ENCODE peak calls at places on chromosomes 1 and 21, in seven cellular contexts. D, P, I, H, Q, U and T are unnamed samples.

GRCh38 chr1:207404849-207405525 is 49.1 kb upstream of the CR2 start:
- DNase-seq in D (peak), P (no peak), I (no peak), H (no peak), Q (no peak), U (peak), T (no peak)

GRCh38 chr1:56255516-56256181 is 323.7 kb downstream of the PLPP3 start:
- DNase-seq in D (no peak), P (no peak), I (no peak), H (peak), Q (peak), U (no peak), T (peak)

GRCh38 chr1:44786138-44786840 is 1.7 kb downstream of the BEST4 start:
- DNase-seq in D (peak), P (no peak), I (no peak), H (no peak), Q (peak), U (peak), T (peak)

GRCh38 chr1:110525250-110525597 is 6.2 kb upstream of the KCNA10 start:
- DNase-seq in D (no peak), P (no peak), I (no peak), H (no peak), Q (no peak), U (no peak), T (no peak)

GRCh38 chr21:40556442-40556968 is 290.5 kb downstream of the DSCAM start:
- DNase-seq in D (no peak), P (no peak), I (no peak), H (no peak), Q (no peak), U (no peak), T (no peak)

GRCh38 chr1:63557365-63557987 is 34.2 kb downstream of the EFCAB7 start:
- DNase-seq in D (peak), P (no peak), I (no peak), H (no peak), Q (no peak), U (peak), T (peak)

GRCh38 chr1:112904071-112904830 is 51.7 kb downstream of the SLC16A1 start:
- DNase-seq in D (peak), P (no peak), I (no peak), H (no peak), Q (no peak), U (peak), T (no peak)

GRCh38 chr1:31689821-31690220 is 14.0 kb downstream of the COL16A1 start:
- DNase-seq in D (peak), P (no peak), I (no peak), H (no peak), Q (peak), U (no peak), T (no peak)

GRCh38 chr1:218865591-218865990 is 308.1 kb upstream of the LYPLAL1 start:
- DNase-seq in D (peak), P (no peak), I (no peak), H (no peak), Q (no peak), U (no peak), T (no peak)

GRCh38 chr21:38766987-38767722 is 38.6 kb upstream of the ETS2 start:
- DNase-seq in D (no peak), P (no peak), I (no peak), H (no peak), Q (no peak), U (no peak), T (peak)

GRCh38 chr1:60857851-60858250 is 224.5 kb upstream of the NFIA start:
- DNase-seq in D (peak), P (no peak), I (no peak), H (no peak), Q (no peak), U (peak), T (no peak)

GRCh38 chr1:201740086-201740541 is 88.8 kb upstream of the IPO9 start:
- DNase-seq in D (no peak), P (no peak), I (no peak), H (no peak), Q (no peak), U (no peak), T (no peak)

GRCh38 chr1:160115545-160116276 is at the start of gene ATP1A2:
- DNase-seq in D (no peak), P (peak), I (no peak), H (no peak), Q (no peak), U (no peak), T (no peak)

GRCh38 chr1:20112279-20113000 is 6.9 kb downstream of the PLA2G2D start:
- DNase-seq in D (no peak), P (no peak), I (no peak), H (no peak), Q (no peak), U (no peak), T (no peak)

GRCh38 chr1:9410737-9411297 is 118.1 kb downstream of the SPSB1 start:
- DNase-seq in D (peak), P (no peak), I (no peak), H (no peak), Q (peak), U (peak), T (no peak)

GRCh38 chr1:45299981-45300668 is 26.6 kb upstream of the HPDL start:
- DNase-seq in D (peak), P (no peak), I (no peak), H (no peak), Q (no peak), U (peak), T (peak)

GRCh38 chr1:998905-999796 is 746 bp downstream of the HES4 start:
- DNase-seq in D (no peak), P (no peak), I (no peak), H (no peak), Q (peak), U (peak), T (no peak)

GRCh38 chr1:59006309-59006698 is 222.5 kb upstream of the JUN start:
- DNase-seq in D (no peak), P (no peak), I (no peak), H (no peak), Q (no peak), U (no peak), T (no peak)
- H3K4me3 ChIP-seq in D (no peak), P (no peak), I (no peak), H (no peak), Q (no peak), U (no peak), T (no peak)

GRCh38 chr1:235027862-235028250 is 100.8 kb downstream of the TOMM20 start:
- DNase-seq in D (no peak), P (no peak), I (no peak), H (no peak), Q (no peak), U (no peak), T (no peak)
- H3K4me3 ChIP-seq in D (no peak), P (no peak), I (no peak), H (no peak), Q (no peak), U (no peak), T (no peak)

GRCh38 chr21:42124081-42124480 is 53.0 kb downstream of the UMODL1 start:
- DNase-seq in D (no peak), P (no peak), I (no peak), H (no peak), Q (peak), U (no peak), T (no peak)
- H3K4me3 ChIP-seq in D (no peak), P (no peak), I (no peak), H (no peak), Q (no peak), U (no peak), T (no peak)

GRCh38 chr1:35561297-35561971 is 3.8 kb downstream of the NCDN start:
- DNase-seq in D (no peak), P (no peak), I (no peak), H (no peak), Q (no peak), U (no peak), T (no peak)

GRCh38 chr1:35559317-35559944 is 1.8 kb downstream of the NCDN start:
- DNase-seq in D (no peak), P (no peak), I (no peak), H (no peak), Q (peak), U (no peak), T (no peak)

GRCh38 chr1:35561972-35562680 is 4.5 kb downstream of the NCDN start:
- DNase-seq in D (no peak), P (no peak), I (no peak), H (no peak), Q (peak), U (no peak), T (no peak)

GRCh38 chr1:35558374-35559316 is 1.0 kb downstream of the NCDN start:
- DNase-seq in D (no peak), P (no peak), I (no peak), H (no peak), Q (peak), U (peak), T (no peak)

GRCh38 chr1:35560256-35561225 is 2.9 kb downstream of the NCDN start:
- DNase-seq in D (no peak), P (peak), I (no peak), H (no peak), Q (peak), U (no peak), T (peak)
- H3K4me3 ChIP-seq in D (no peak), P (peak), I (peak), H (no peak), Q (no peak), U (no peak), T (no peak)

GRCh38 chr1:178536844-178537371 is 24.0 kb downstream of the TEX35 start:
- DNase-seq in D (peak), P (peak), I (no peak), H (no peak), Q (no peak), U (no peak), T (peak)
- H3K4me3 ChIP-seq in D (no peak), P (no peak), I (no peak), H (no peak), Q (no peak), U (no peak), T (no peak)

GRCh38 chr1:10650591-10651216 is 145.7 kb downstream of the CASZ1 start:
- DNase-seq in D (no peak), P (no peak), I (no peak), H (no peak), Q (no peak), U (no peak), T (no peak)
- H3K4me3 ChIP-seq in D (no peak), P (no peak), I (no peak), H (no peak), Q (no peak), U (no peak), T (no peak)

GRCh38 chr1:115536279-115536816 is 105.4 kb upstream of the VANGL1 start:
- DNase-seq in D (no peak), P (no peak), I (no peak), H (no peak), Q (no peak), U (no peak), T (no peak)
- H3K4me3 ChIP-seq in D (no peak), P (no peak), I (no peak), H (no peak), Q (no peak), U (no peak), T (no peak)